ENCODE peak calls at places on chromosomes 16 and 17, in five cellular contexts. One of them, this sample, is unnamed.

GRCh38 chr17:55783684-55784245 is 32.9 kb downstream of the PCTP start:
- DNase-seq in GM18507: no peak
- DNase-seq in HFF-Myc: peak
- DNase-seq in activated CD4-positive, alpha-beta memory T cell treated with anti-CD3 and anti-CD28 coated beads for 36 hours: no peak
- DNase-seq in NCI-H1092: no peak
- DNase-seq in this sample: no peak

GRCh38 chr17:44197980-44198720 is 1.5 kb downstream of the ATXN7L3 start:
- DNase-seq in GM18507: no peak
- DNase-seq in HFF-Myc: no peak
- DNase-seq in activated CD4-positive, alpha-beta memory T cell treated with anti-CD3 and anti-CD28 coated beads for 36 hours: peak
- DNase-seq in NCI-H1092: no peak
- DNase-seq in this sample: no peak

GRCh38 chr17:81035389-81036127 is 607 bp downstream of the BAIAP2 start:
- DNase-seq in GM18507: no peak
- DNase-seq in HFF-Myc: no peak
- DNase-seq in activated CD4-positive, alpha-beta memory T cell treated with anti-CD3 and anti-CD28 coated beads for 36 hours: peak
- DNase-seq in NCI-H1092: no peak
- DNase-seq in this sample: no peak

GRCh38 chr17:58156839-58157803 is 8.9 kb downstream of the OR4D1 start:
- DNase-seq in GM18507: no peak
- DNase-seq in HFF-Myc: no peak
- DNase-seq in activated CD4-positive, alpha-beta memory T cell treated with anti-CD3 and anti-CD28 coated beads for 36 hours: peak
- DNase-seq in NCI-H1092: no peak
- DNase-seq in this sample: no peak

GRCh38 chr16:83606486-83607030 is 201.2 kb upstream of the HSBP1 start:
- DNase-seq in GM18507: no peak
- DNase-seq in HFF-Myc: no peak
- DNase-seq in activated CD4-positive, alpha-beta memory T cell treated with anti-CD3 and anti-CD28 coated beads for 36 hours: no peak
- DNase-seq in NCI-H1092: no peak
- DNase-seq in this sample: no peak

GRCh38 chr17:43846963-43847369 is at the start of gene CD300LG:
- DNase-seq in GM18507: no peak
- DNase-seq in HFF-Myc: no peak
- DNase-seq in activated CD4-positive, alpha-beta memory T cell treated with anti-CD3 and anti-CD28 coated beads for 36 hours: no peak
- DNase-seq in NCI-H1092: no peak
- DNase-seq in this sample: no peak

GRCh38 chr17:2689411-2690164 is 22.0 kb downstream of the CLUH start:
- DNase-seq in GM18507: no peak
- DNase-seq in HFF-Myc: no peak
- DNase-seq in activated CD4-positive, alpha-beta memory T cell treated with anti-CD3 and anti-CD28 coated beads for 36 hours: peak
- DNase-seq in NCI-H1092: no peak
- DNase-seq in this sample: no peak

GRCh38 chr16:81514568-81515258 is 70.1 kb downstream of the CMIP start:
- DNase-seq in GM18507: no peak
- DNase-seq in HFF-Myc: no peak
- DNase-seq in activated CD4-positive, alpha-beta memory T cell treated with anti-CD3 and anti-CD28 coated beads for 36 hours: no peak
- DNase-seq in NCI-H1092: no peak
- DNase-seq in this sample: no peak

GRCh38 chr17:71869293-71869692 is 251.5 kb upstream of the SOX9 start:
- DNase-seq in GM18507: no peak
- DNase-seq in HFF-Myc: no peak
- DNase-seq in activated CD4-positive, alpha-beta memory T cell treated with anti-CD3 and anti-CD28 coated beads for 36 hours: no peak
- DNase-seq in NCI-H1092: no peak
- DNase-seq in this sample: no peak

This sample was measured in NCI-H2107.